ENCODE peak calls at places on chromosomes 11 and 22, in four cellular contexts. O is ovary; E is CD8-positive, alpha-beta memory T cell; K is GM23338. M is an unnamed sample. For H3K36me3, the result is how much of the 10 kb centered on the place peaks cover.

GRCh38 chr11:69010964-69011623 is 2.0 kb downstream of the MRGPRF start:
- DNase-seq in O (peak), E (no peak), K (peak), M (peak)

GRCh38 chr11:33329705-33330329 is 72.6 kb downstream of the HIPK3 start:
- DNase-seq in O (no peak), E (no peak), K (peak), M (peak)

GRCh38 chr22:29117799-29118477 is 45.1 kb downstream of the KREMEN1 start:
- DNase-seq in O (no peak), E (no peak), K (no peak), M (no peak)

GRCh38 chr11:59898652-59899051 is 20.1 kb downstream of the OOSP3 start:
- DNase-seq in O (no peak), E (no peak), K (no peak), M (no peak)

GRCh38 chr11:18768472-18768901 is 23.1 kb downstream of the PTPN5 start:
- DNase-seq in O (no peak), E (no peak), K (no peak), M (no peak)

GRCh38 chr11:76846441-76846840 is 14.3 kb upstream of the ACER3 start:
- DNase-seq in O (no peak), E (no peak), K (no peak), M (no peak)

GRCh38 chr11:60899977-60900376 is 6.4 kb downstream of the PRPF19 start:
- DNase-seq in O (no peak), E (no peak), K (no peak), M (no peak)

GRCh38 chr11:9397746-9398680 is 13.6 kb downstream of the IPO7 start:
- DNase-seq in O (no peak), E (no peak), K (no peak), M (no peak)

GRCh38 chr11:34266987-34267386 is 90.8 kb downstream of the ABTB2 start:
- DNase-seq in O (no peak), E (no peak), K (no peak), M (no peak)

GRCh38 chr11:131002145-131002544 is 85.9 kb upstream of the SNX19 start:
- DNase-seq in O (no peak), E (no peak), K (no peak), M (no peak)

GRCh38 chr22:47605441-47605840 is 843.0 kb downstream of the TBC1D22A start:
- DNase-seq in O (no peak), E (no peak), K (no peak), M (no peak)

GRCh38 chr11:67357831-67358555 is 4.6 kb upstream of the POLD4 start:
- DNase-seq in O (peak), E (no peak), K (no peak), M (no peak)

GRCh38 chr11:17020831-17021230 is 6.6 kb upstream of the PLEKHA7 start:
- DNase-seq in O (no peak), E (no peak), K (no peak), M (no peak)

GRCh38 chr22:17576475-17576874 is 13.2 kb downstream of the SLC25A18 start:
- DNase-seq in O (no peak), E (no peak), K (peak), M (no peak)

GRCh38 chr22:20567371-20567847 is 60.0 kb downstream of the MED15 start:
- DNase-seq in O (no peak), E (no peak), K (no peak), M (no peak)
- H3K27ac ChIP-seq in O (no peak), E (peak), K (no peak), M (peak)

DNA sequence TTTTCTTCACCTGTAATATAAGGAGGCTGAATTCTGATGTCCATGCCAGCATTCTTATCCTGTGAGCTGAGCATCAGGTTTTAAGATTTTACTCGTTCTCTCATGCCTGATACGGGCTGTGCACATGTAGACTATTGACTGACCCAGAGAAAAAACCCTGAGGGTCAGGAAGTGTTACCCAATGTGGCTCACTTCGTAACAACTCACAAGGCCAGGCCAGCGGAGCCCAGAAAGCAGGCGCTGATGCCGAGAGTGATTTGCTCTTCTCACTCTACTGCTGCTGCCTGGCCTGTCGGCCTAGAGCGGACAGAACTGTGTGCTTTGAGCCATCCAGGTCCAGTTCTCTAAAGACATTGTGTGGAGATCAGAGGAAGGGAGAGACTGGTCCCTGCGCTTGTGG is 10.8 kb downstream of the THYN1 start:
- DNase-seq in O (no peak), E (no peak), K (no peak), M (no peak)
- H3K36me3 ChIP-seq in O (under half), E (under half), K (under half), M (under half)

GRCh38 chr11:85525711-85526110 is 101.4 kb downstream of the DLG2 start:
- DNase-seq in O (no peak), E (no peak), K (peak), M (no peak)

GRCh38 chr11:85531498-85531897 is 95.6 kb downstream of the DLG2 start:
- DNase-seq in O (no peak), E (no peak), K (peak), M (no peak)

GRCh38 chr11:85534806-85535205 is 92.3 kb downstream of the DLG2 start:
- DNase-seq in O (no peak), E (no peak), K (no peak), M (no peak)

GRCh38 chr11:85526564-85526963 is 100.6 kb downstream of the DLG2 start:
- DNase-seq in O (no peak), E (no peak), K (peak), M (no peak)

DNA sequence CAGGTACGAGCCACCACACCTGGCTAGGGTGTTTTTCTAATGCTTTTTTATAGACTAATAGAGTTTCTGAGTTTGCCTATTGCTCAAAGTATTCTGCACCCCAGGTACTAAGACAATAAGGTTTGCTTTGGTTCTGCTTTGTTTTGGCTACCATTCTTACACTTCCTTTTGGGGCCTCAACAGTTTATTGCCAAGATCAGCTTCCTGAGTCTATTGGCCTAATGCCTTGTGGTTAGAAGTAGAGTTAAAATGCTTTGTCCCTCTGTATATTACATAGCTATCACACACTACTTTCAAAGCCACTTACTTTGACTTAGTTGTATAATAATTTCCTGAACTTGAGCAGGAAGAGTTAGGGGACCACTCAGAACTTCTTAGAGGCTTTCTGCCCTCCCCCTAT is 96.5 kb downstream of the DLG2 start:
- DNase-seq in O (no peak), E (no peak), K (no peak), M (no peak)
- H3K27ac ChIP-seq in O (no peak), E (no peak), K (no peak), M (no peak)

GRCh38 chr11:13963949-13964770 is 1.6 kb downstream of the SPON1 start:
- DNase-seq in O (peak), E (no peak), K (peak), M (peak)

GRCh38 chr11:13966486-13966885 is 4.0 kb downstream of the SPON1 start:
- DNase-seq in O (no peak), E (no peak), K (no peak), M (no peak)

GRCh38 chr11:13965337-13965736 is 2.8 kb downstream of the SPON1 start:
- DNase-seq in O (no peak), E (no peak), K (peak), M (peak)

GRCh38 chr11:13963169-13963948 is 836 bp downstream of the SPON1 start:
- DNase-seq in O (peak), E (no peak), K (peak), M (peak)

GRCh38 chr11:13964771-13965074 is 2.2 kb downstream of the SPON1 start:
- DNase-seq in O (no peak), E (no peak), K (no peak), M (no peak)
- H3K36me3 ChIP-seq in O (under half), E (under half), K (under half), M (under half)

DNA sequence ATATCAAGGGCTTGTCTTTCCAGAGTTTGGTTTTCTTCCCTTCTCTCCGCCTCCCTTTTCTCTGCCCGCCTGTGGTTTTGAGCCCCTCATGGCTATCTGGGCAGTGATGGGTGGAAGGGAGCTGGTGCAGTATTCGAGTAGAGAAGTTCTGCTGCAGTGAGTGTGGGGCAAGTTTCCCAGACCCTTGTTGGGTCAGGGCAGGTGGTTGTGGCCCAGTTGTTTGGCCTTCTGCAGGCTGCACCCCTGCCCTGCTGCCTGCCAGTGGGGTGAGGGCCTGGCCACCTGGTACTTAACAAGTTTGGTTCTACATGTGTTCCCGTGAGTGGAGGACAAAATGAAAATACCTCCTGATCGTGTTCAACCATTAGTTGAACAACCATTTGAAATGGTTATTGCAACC is 65.2 kb downstream of the PTPRJ start:
- DNase-seq in O (no peak), E (no peak), K (no peak), M (no peak)
- H3K27ac ChIP-seq in O (no peak), E (no peak), K (no peak), M (no peak)